ENCODE peak calls at places on chromosomes 16 and 17, in ten cellular contexts. S, Q, L, O, W, K, Z, T, Y and B are unnamed samples.

GRCh38 chr17:36602924-36603384 is 1.6 kb downstream of the MRM1 start:
- DNase-seq in S (peak; percentile 29), Q (peak; percentile 55), L (peak; percentile 74), O (peak; percentile 88), W (peak; percentile 63), K (peak; percentile 78), Z (peak; percentile 48), T (peak; percentile 82), Y (peak; percentile 80), B (peak; percentile 34)

GRCh38 chr17:4858068-4858879 is 25.1 kb downstream of the MINK1 start:
- DNase-seq in S (no peak), Q (no peak), L (no peak), O (no peak), W (peak; percentile 49), K (no peak), Z (no peak), T (no peak), Y (no peak), B (no peak)

GRCh38 chr16:67407176-67407787 is 9.0 kb downstream of the ZDHHC1 start:
- DNase-seq in S (no peak), Q (no peak), L (no peak), O (no peak), W (no peak), K (no peak), Z (no peak), T (no peak), Y (no peak), B (no peak)

GRCh38 chr16:86383488-86384262 is 126.7 kb upstream of the FOXF1 start:
- DNase-seq in S (peak; percentile 78), Q (no peak), L (no peak), O (no peak), W (no peak), K (no peak), Z (no peak), T (no peak), Y (no peak), B (no peak)

GRCh38 chr16:87836346-87836843 is 32.9 kb downstream of the SLC7A5 start:
- DNase-seq in S (no peak), Q (no peak), L (no peak), O (no peak), W (no peak), K (no peak), Z (no peak), T (no peak), Y (no peak), B (no peak)

GRCh38 chr16:58000706-58001676 is at the start of gene USB1:
- DNase-seq in S (peak; percentile 39), Q (peak; percentile 91), L (peak; percentile 98), O (peak; percentile 95), W (peak; percentile 91), K (peak; percentile 82), Z (peak; percentile 91), T (peak; percentile 92), Y (peak; percentile 98), B (peak; percentile 85)

GRCh38 chr16:1960665-1961630 is 1.6 kb downstream of the NDUFB10 start:
- DNase-seq in S (no peak), Q (no peak), L (no peak), O (no peak), W (no peak), K (no peak), Z (no peak), T (peak; percentile 69), Y (no peak), B (no peak)

GRCh38 chr16:47986031-47986430 is 169.8 kb downstream of the ABCC12 start:
- DNase-seq in S (no peak), Q (no peak), L (no peak), O (no peak), W (no peak), K (no peak), Z (no peak), T (no peak), Y (no peak), B (no peak)

GRCh38 chr17:36591434-36592315 is at the start of gene DHRS11:
- DNase-seq in S (peak; percentile 26), Q (peak; percentile 83), L (peak; percentile 95), O (peak; percentile 99), W (peak; percentile 85), K (peak; percentile 76), Z (peak; percentile 66), T (peak; percentile 78), Y (peak; percentile 97), B (peak; percentile 75)

GRCh38 chr17:13513039-13513405 is 88.7 kb downstream of the HS3ST3A1 start:
- DNase-seq in S (no peak), Q (no peak), L (no peak), O (no peak), W (no peak), K (no peak), Z (no peak), T (no peak), Y (no peak), B (no peak)

GRCh38 chr16:3099732-3100499 is 822 bp upstream of the ZSCAN10 start:
- DNase-seq in S (peak; percentile 61), Q (peak; percentile 92), L (peak; percentile 98), O (peak; percentile 93), W (peak; percentile 96), K (peak; percentile 98), Z (peak; percentile 71), T (peak; percentile 94), Y (peak; percentile 99), B (peak; percentile 88)

GRCh38 chr17:56231693-56232092 is 78.4 kb downstream of the ANKFN1 start:
- DNase-seq in S (no peak), Q (no peak), L (no peak), O (no peak), W (no peak), K (no peak), Z (no peak), T (no peak), Y (no peak), B (no peak)
- TF ChIP-seq CTCF in S (no peak), Q (no peak), L (no peak), O (no peak), W (no peak), K (no peak), Z (no peak), T (no peak), Y (no peak), B (no peak)

GRCh38 chr17:47955497-47956461 is 1.9 kb downstream of the PRR15L start:
- DNase-seq in S (no peak), Q (no peak), L (no peak), O (peak; percentile 68), W (no peak), K (no peak), Z (no peak), T (no peak), Y (no peak), B (no peak)

GRCh38 chr17:47957591-47958490 is at the start of gene PRR15L:
- DNase-seq in S (no peak), Q (no peak), L (no peak), O (peak; percentile 87), W (no peak), K (no peak), Z (no peak), T (no peak), Y (no peak), B (no peak)

GRCh38 chr17:47959825-47960655 is 2.4 kb upstream of the PRR15L start:
- DNase-seq in S (no peak), Q (no peak), L (no peak), O (no peak), W (no peak), K (no peak), Z (no peak), T (no peak), Y (no peak), B (no peak)

GRCh38 chr17:47953945-47954344 is 3.7 kb downstream of the PRR15L start:
- DNase-seq in S (no peak), Q (no peak), L (no peak), O (no peak), W (no peak), K (no peak), Z (no peak), T (no peak), Y (no peak), B (no peak)

GRCh38 chr17:47956818-47957590 is 679 bp downstream of the PRR15L start:
- DNase-seq in S (no peak), Q (no peak), L (no peak), O (no peak), W (no peak), K (no peak), Z (no peak), T (no peak), Y (no peak), B (no peak)
- TF ChIP-seq CTCF in S (no peak), Q (no peak), L (no peak), O (no peak), W (no peak), K (no peak), Z (no peak), T (no peak), Y (no peak), B (no peak)

GRCh38 chr17:44223574-44224046 is 4.1 kb upstream of the UBTF start:
- DNase-seq in S (no peak), Q (peak; percentile 93), L (no peak), O (peak; percentile 88), W (no peak), K (no peak), Z (no peak), T (no peak), Y (no peak), B (no peak)

GRCh38 chr17:44221072-44221861 is 1.8 kb upstream of the UBTF start:
- DNase-seq in S (no peak), Q (peak; percentile 81), L (peak; percentile 77), O (peak; percentile 76), W (peak; percentile 66), K (peak; percentile 66), Z (peak; percentile 63), T (peak; percentile 87), Y (peak; percentile 84), B (peak; percentile 80)

GRCh38 chr17:44221862-44222111 is 2.3 kb upstream of the UBTF start:
- DNase-seq in S (no peak), Q (no peak), L (no peak), O (peak; percentile 45), W (no peak), K (no peak), Z (peak; percentile 34), T (no peak), Y (peak; percentile 50), B (no peak)

GRCh38 chr17:44220211-44221071 is 966 bp upstream of the UBTF start:
- DNase-seq in S (no peak), Q (peak; percentile 66), L (peak; percentile 67), O (peak; percentile 67), W (peak; percentile 33), K (peak; percentile 52), Z (peak; percentile 58), T (peak; percentile 77), Y (peak; percentile 77), B (peak; percentile 22)

GRCh38 chr17:44222112-44222869 is 2.8 kb upstream of the UBTF start:
- DNase-seq in S (no peak), Q (peak; percentile 85), L (peak; percentile 75), O (peak; percentile 81), W (peak; percentile 62), K (peak; percentile 84), Z (peak; percentile 41), T (peak; percentile 64), Y (peak; percentile 80), B (no peak)
- TF ChIP-seq CTCF in S (peak; percentile 30), Q (no peak), L (no peak), O (no peak), W (no peak), K (no peak), Z (no peak), T (peak; percentile 64), Y (peak; percentile 19), B (no peak)

DNA sequence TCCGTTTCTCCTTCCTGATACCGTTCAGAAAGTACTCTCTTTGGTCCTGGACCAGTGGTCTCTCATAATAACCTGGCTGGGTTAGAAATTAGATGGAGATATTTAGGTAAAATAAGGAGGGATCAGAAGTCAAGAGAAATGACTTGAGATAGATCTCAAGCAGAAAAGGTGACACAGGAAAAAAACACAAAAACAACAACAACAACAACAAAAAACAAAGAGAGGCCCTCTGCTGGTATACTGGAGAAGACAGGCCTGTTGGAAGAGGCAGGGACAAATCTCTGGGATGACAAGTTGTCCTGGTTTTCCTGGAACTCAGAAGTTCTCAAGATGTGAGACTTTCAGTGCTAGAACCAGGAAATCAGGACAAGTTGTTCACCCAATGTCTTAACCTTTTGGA is 430.5 kb downstream of the SHISA9 start:
- DNase-seq in S (no peak), Q (no peak), L (no peak), O (no peak), W (no peak), K (no peak), Z (no peak), T (no peak), Y (no peak), B (no peak)
- TF ChIP-seq CTCF in S (no peak), Q (no peak), L (no peak), O (no peak), W (peak; percentile 49), K (no peak), Z (no peak), T (peak; percentile 42), Y (no peak), B (no peak)